ENCODE peak calls at places on chromosomes 4 and X, in nine cellular contexts. I is skeletal muscle cell; D is nephron progenitor cell; A is CD8-positive, alpha-beta memory T cell; L is hepatic stellate cell; X is activated CD4-positive, alpha-beta T cell treated with anti-CD3 and anti-CD28 coated beads for 36 hours; P is T1000; B is stimulated activated CD4-positive, alpha-beta T cell treated with anti-CD3 and anti-CD28 coated beads, Interleukin-4, amount 100 ng/mL, for 1 hour; N is caudate nucleus. Z is an unnamed sample.

GRCh38 chr4:74230902-74231499 is 73.1 kb downstream of the MTHFD2L start:
- DNase-seq in I (peak), D (no peak), A (no peak), L (peak), X (peak), P (peak), B (no peak), N (no peak), Z (no peak)

GRCh38 chr4:38004887-38005286 is 44.7 kb downstream of the PTTG2 start:
- DNase-seq in I (no peak), D (peak), A (no peak), L (no peak), X (no peak), P (no peak), B (no peak), N (no peak), Z (no peak)

GRCh38 chrX:131746491-131746968 is 202.7 kb downstream of the OR13H1 start:
- DNase-seq in I (no peak), D (no peak), A (no peak), L (no peak), X (no peak), P (no peak), B (no peak), N (no peak), Z (no peak)

GRCh38 chrX:143754183-143754582 is 33.6 kb upstream of the SPANXN2 start:
- DNase-seq in I (no peak), D (no peak), A (no peak), L (no peak), X (no peak), P (no peak), B (no peak), N (no peak), Z (no peak)

GRCh38 chr4:26573389-26573794 is 10.5 kb upstream of the TBC1D19 start:
- DNase-seq in I (no peak), D (no peak), A (no peak), L (no peak), X (no peak), P (no peak), B (no peak), N (no peak), Z (peak)

GRCh38 chr4:187218705-187219245 is 495.1 kb upstream of the FAT1 start:
- DNase-seq in I (no peak), D (no peak), A (no peak), L (no peak), X (no peak), P (no peak), B (no peak), N (no peak), Z (no peak)

GRCh38 chr4:128877934-128878333 is 68.4 kb downstream of the JADE1 start:
- DNase-seq in I (no peak), D (no peak), A (no peak), L (no peak), X (no peak), P (no peak), B (no peak), N (no peak), Z (no peak)

GRCh38 chr4:125704726-125705125 is 390.0 kb downstream of the FAT4 start:
- DNase-seq in I (peak), D (no peak), A (no peak), L (no peak), X (no peak), P (no peak), B (no peak), N (no peak), Z (no peak)

GRCh38 chr4:7610062-7610670 is 175.4 kb upstream of the PSAPL1 start:
- DNase-seq in I (no peak), D (no peak), A (no peak), L (no peak), X (no peak), P (no peak), B (no peak), N (no peak), Z (no peak)

GRCh38 chr4:52057196-52057595 is 6.1 kb downstream of the SPATA18 start:
- DNase-seq in I (no peak), D (no peak), A (no peak), L (no peak), X (no peak), P (no peak), B (no peak), N (no peak), Z (no peak)

GRCh38 chrX:108298165-108298602 is 140.0 kb downstream of the COL4A6 start:
- DNase-seq in I (no peak), D (peak), A (no peak), L (no peak), X (no peak), P (no peak), B (no peak), N (no peak), Z (no peak)

GRCh38 chrX:38929966-38930421 is 128.7 kb downstream of the MID1IP1 start:
- DNase-seq in I (peak), D (no peak), A (no peak), L (peak), X (no peak), P (peak), B (no peak), N (no peak), Z (no peak)

GRCh38 chr4:87251104-87251503 is 30.7 kb upstream of the KLHL8 start:
- DNase-seq in I (no peak), D (no peak), A (no peak), L (no peak), X (no peak), P (no peak), B (no peak), N (peak), Z (no peak)

GRCh38 chr4:11424000-11424399 is 4.7 kb downstream of the HS3ST1 start:
- DNase-seq in I (no peak), D (peak), A (no peak), L (peak), X (peak), P (no peak), B (no peak), N (no peak), Z (peak)

GRCh38 chrX:47723689-47724088 is 64.7 kb upstream of the UXT start:
- DNase-seq in I (no peak), D (no peak), A (no peak), L (no peak), X (peak), P (no peak), B (peak), N (no peak), Z (peak)

GRCh38 chr4:105896461-105896939 is 1.2 kb downstream of the NPNT start:
- DNase-seq in I (no peak), D (no peak), A (no peak), L (no peak), X (no peak), P (no peak), B (no peak), N (no peak), Z (peak)

GRCh38 chr4:47315346-47315745 is 148.2 kb downstream of the COMMD8 start:
- DNase-seq in I (peak), D (no peak), A (no peak), L (no peak), X (no peak), P (no peak), B (no peak), N (no peak), Z (no peak)

GRCh38 chr4:107900067-107900466 is 31.3 kb upstream of the CYP2U1 start:
- DNase-seq in I (no peak), D (no peak), A (no peak), L (no peak), X (no peak), P (no peak), B (no peak), N (no peak), Z (no peak)

GRCh38 chr4:70530997-70531396 is 12.6 kb downstream of the AMTN start:
- DNase-seq in I (no peak), D (no peak), A (no peak), L (no peak), X (no peak), P (no peak), B (no peak), N (no peak), Z (no peak)

GRCh38 chr4:159018062-159018629 is 84.7 kb upstream of the RAPGEF2 start:
- DNase-seq in I (peak), D (no peak), A (no peak), L (no peak), X (no peak), P (no peak), B (no peak), N (no peak), Z (no peak)

GRCh38 chrX:1385824-1386223 is 6.1 kb downstream of the SLC25A6 start:
- DNase-seq in I (no peak), D (no peak), A (no peak), L (no peak), X (no peak), P (no peak), B (no peak), N (no peak), Z (no peak)

GRCh38 chr4:38155589-38156294 is 195.5 kb downstream of the PTTG2 start:
- DNase-seq in I (no peak), D (no peak), A (no peak), L (no peak), X (no peak), P (no peak), B (no peak), N (no peak), Z (no peak)

GRCh38 chr4:9608300-9608699 is 164.1 kb downstream of the DEFB131A start:
- DNase-seq in I (no peak), D (no peak), A (no peak), L (no peak), X (no peak), P (no peak), B (no peak), N (no peak), Z (no peak)

GRCh38 chr4:41718907-41719306 is 29.6 kb downstream of the PHOX2B start:
- DNase-seq in I (no peak), D (no peak), A (no peak), L (no peak), X (no peak), P (no peak), B (no peak), N (no peak), Z (no peak)

GRCh38 chr4:182208651-182209050 is 34.6 kb upstream of the TENM3 start:
- DNase-seq in I (no peak), D (no peak), A (no peak), L (no peak), X (no peak), P (no peak), B (no peak), N (no peak), Z (no peak)

GRCh38 chrX:109886122-109886761 is 116.7 kb upstream of the TMEM164 start:
- DNase-seq in I (no peak), D (peak), A (peak), L (peak), X (peak), P (no peak), B (peak), N (no peak), Z (peak)

GRCh38 chr4:55127521-55127920 is 2.1 kb upstream of the KDR start:
- DNase-seq in I (no peak), D (no peak), A (no peak), L (no peak), X (no peak), P (no peak), B (no peak), N (no peak), Z (no peak)

GRCh38 chr4:74109116-74109791 is 10.3 kb upstream of the CXCL2 start:
- DNase-seq in I (peak), D (peak), A (no peak), L (peak), X (no peak), P (peak), B (no peak), N (no peak), Z (peak)

GRCh38 chrX:16671005-16671404 is 21.0 kb downstream of the S100G start:
- DNase-seq in I (peak), D (peak), A (no peak), L (peak), X (peak), P (no peak), B (peak), N (no peak), Z (peak)

GRCh38 chrX:118396113-118396512 is 50.2 kb downstream of the WDR44 start:
- DNase-seq in I (no peak), D (no peak), A (no peak), L (no peak), X (no peak), P (no peak), B (no peak), N (no peak), Z (no peak)

GRCh38 chrX:47687249-47687648 is 28.3 kb upstream of the UXT start:
- DNase-seq in I (no peak), D (no peak), A (no peak), L (no peak), X (no peak), P (no peak), B (no peak), N (no peak), Z (no peak)

GRCh38 chr4:14168919-14169318 is 541.4 kb upstream of the BOD1L1 start:
- DNase-seq in I (peak), D (no peak), A (no peak), L (peak), X (peak), P (peak), B (no peak), N (no peak), Z (no peak)